ENCODE peak calls at places on chromosomes 1 and 21, in six cellular contexts. S is psoas muscle; P is anterior cingulate cortex; Q is upper lobe of right lung; A is A172; F is naive thymus-derived CD4-positive, alpha-beta T cell. M is an unnamed sample.

GRCh38 chr1:53368314-53369033 is 40.6 kb upstream of the LRP8 start:
- DNase-seq in S (no peak), P (no peak), Q (peak), A (no peak), F (no peak), M (peak)

GRCh38 chr1:107953551-107953950 is 11.4 kb downstream of the VAV3 start:
- DNase-seq in S (no peak), P (no peak), Q (no peak), A (no peak), F (no peak), M (no peak)

GRCh38 chr21:39637197-39637970 is 24.6 kb downstream of the B3GALT5 start:
- DNase-seq in S (no peak), P (no peak), Q (no peak), A (no peak), F (no peak), M (peak)

GRCh38 chr1:226827458-226827857 is 43.0 kb upstream of the PSEN2 start:
- DNase-seq in S (peak), P (no peak), Q (peak), A (no peak), F (peak), M (no peak)

GRCh38 chr1:44433209-44433608 is 28.2 kb downstream of the RNF220 start:
- DNase-seq in S (no peak), P (no peak), Q (no peak), A (no peak), F (no peak), M (no peak)

GRCh38 chr1:45306319-45306718 is 20.4 kb upstream of the HPDL start:
- DNase-seq in S (no peak), P (no peak), Q (no peak), A (no peak), F (no peak), M (no peak)

GRCh38 chr1:64847666-64848065 is 102.8 kb downstream of the RAVER2 start:
- DNase-seq in S (no peak), P (no peak), Q (no peak), A (no peak), F (no peak), M (no peak)

GRCh38 chr1:57464756-57465155 is 40.9 kb upstream of the DAB1 start:
- DNase-seq in S (no peak), P (no peak), Q (no peak), A (no peak), F (no peak), M (no peak)

GRCh38 chr1:201536542-201536941 is 2.4 kb upstream of the NAV1 start:
- DNase-seq in S (peak), P (no peak), Q (no peak), A (peak), F (no peak), M (no peak)

GRCh38 chr1:76055987-76056386 is 18.6 kb upstream of the ST6GALNAC3 start:
- DNase-seq in S (no peak), P (no peak), Q (no peak), A (no peak), F (no peak), M (no peak)

GRCh38 chr1:117656202-117656641 is 50.4 kb downstream of the TENT5C start:
- DNase-seq in S (no peak), P (no peak), Q (no peak), A (no peak), F (peak), M (no peak)

GRCh38 chr1:4600615-4601460 is 53.6 kb upstream of the AJAP1 start:
- DNase-seq in S (no peak), P (no peak), Q (no peak), A (no peak), F (no peak), M (no peak)

GRCh38 chr1:179217943-179218507 is 11.5 kb downstream of the ABL2 start:
- DNase-seq in S (no peak), P (no peak), Q (no peak), A (peak), F (no peak), M (no peak)

GRCh38 chr1:223652436-223652901 is 13.0 kb downstream of the CAPN8 start:
- DNase-seq in S (no peak), P (no peak), Q (no peak), A (no peak), F (no peak), M (no peak)

GRCh38 chr1:66217021-66217420 is 316.9 kb upstream of the SGIP1 start:
- DNase-seq in S (no peak), P (no peak), Q (no peak), A (no peak), F (no peak), M (no peak)

GRCh38 chr1:93575586-93576271 is 105.9 kb downstream of the BCAR3 start:
- DNase-seq in S (no peak), P (no peak), Q (no peak), A (no peak), F (no peak), M (no peak)

GRCh38 chr1:65075123-65075976 is 72.7 kb upstream of the AK4 start:
- DNase-seq in S (no peak), P (no peak), Q (no peak), A (peak), F (peak), M (no peak)

GRCh38 chr1:84206416-84206815 is 62.3 kb downstream of the PRKACB start:
- DNase-seq in S (no peak), P (no peak), Q (no peak), A (no peak), F (no peak), M (no peak)

GRCh38 chr1:208951908-208952307 is 631.6 kb upstream of the CAMK1G start:
- DNase-seq in S (no peak), P (no peak), Q (no peak), A (no peak), F (no peak), M (no peak)

GRCh38 chr1:1364266-1364665 is 5.9 kb upstream of the MXRA8 start:
- DNase-seq in S (peak), P (no peak), Q (no peak), A (no peak), F (no peak), M (no peak)

GRCh38 chr1:56188855-56189254 is 390.5 kb downstream of the PLPP3 start:
- DNase-seq in S (no peak), P (no peak), Q (no peak), A (no peak), F (no peak), M (no peak)

GRCh38 chr1:240284656-240285427 is 193.2 kb downstream of the FMN2 start:
- DNase-seq in S (no peak), P (no peak), Q (no peak), A (no peak), F (no peak), M (no peak)

GRCh38 chr1:234538062-234538731 is 59.2 kb upstream of the TARBP1 start:
- DNase-seq in S (no peak), P (no peak), Q (no peak), A (no peak), F (no peak), M (peak)

GRCh38 chr1:236016083-236016482 is 48.8 kb downstream of the NID1 start:
- DNase-seq in S (peak), P (no peak), Q (no peak), A (no peak), F (no peak), M (no peak)

GRCh38 chr1:183304466-183305122 is 113.6 kb downstream of the NMNAT2 start:
- DNase-seq in S (no peak), P (no peak), Q (no peak), A (no peak), F (no peak), M (no peak)

GRCh38 chr1:25549273-25550154 is 6.1 kb downstream of the LDLRAP1 start:
- DNase-seq in S (peak), P (no peak), Q (peak), A (peak), F (peak), M (peak)

GRCh38 chr1:117537291-117537920 is 68.4 kb upstream of the TENT5C start:
- DNase-seq in S (no peak), P (no peak), Q (peak), A (peak), F (no peak), M (peak)

GRCh38 chr1:30474818-30475200 is 248.6 kb downstream of the MATN1 start:
- DNase-seq in S (peak), P (no peak), Q (no peak), A (no peak), F (no peak), M (no peak)

GRCh38 chr1:174968750-174969244 is 30.9 kb upstream of the CACYBP start:
- DNase-seq in S (no peak), P (no peak), Q (no peak), A (peak), F (peak), M (no peak)

GRCh38 chr1:157776971-157777386 is at the start of gene FCRL2:
- DNase-seq in S (no peak), P (no peak), Q (no peak), A (no peak), F (no peak), M (no peak)

GRCh38 chr1:224513787-224514209 is 79.2 kb upstream of the WDR26 start:
- DNase-seq in S (peak), P (peak), Q (peak), A (peak), F (peak), M (peak)

GRCh38 chr1:5119496-5120234 is 465.3 kb downstream of the AJAP1 start:
- DNase-seq in S (no peak), P (no peak), Q (no peak), A (no peak), F (no peak), M (no peak)